ENCODE peak calls at places on chromosome X, in nine cellular contexts. One of them, this sample, is unnamed.

GRCh38 chrX:1502853-1503252 is 34.1 kb downstream of the P2RY8 start:
- DNase-seq in PC-3: no peak
- DNase-seq in MM.1S: no peak
- DNase-seq in mammary epithelial cell: no peak
- DNase-seq in neural progenitor cell: no peak
- DNase-seq in mesendoderm: no peak
- DNase-seq in keratinocyte: no peak
- DNase-seq in neuronal stem cell: no peak
- DNase-seq in DND-41: no peak
- DNase-seq in this sample: peak

GRCh38 chrX:151921866-151922265 is 9.2 kb downstream of the MAGEA4 start:
- DNase-seq in neuronal stem cell: no peak
- DNase-seq in keratinocyte: no peak
- DNase-seq in MM.1S: no peak
- DNase-seq in PC-3: no peak
- DNase-seq in neural progenitor cell: no peak
- DNase-seq in mammary epithelial cell: no peak
- DNase-seq in mesendoderm: no peak
- DNase-seq in DND-41: no peak
- DNase-seq in this sample: no peak

GRCh38 chrX:136691028-136691809 is 43.3 kb downstream of the CD40LG start:
- DNase-seq in mesendoderm: no peak
- DNase-seq in mammary epithelial cell: peak
- DNase-seq in neuronal stem cell: no peak
- DNase-seq in DND-41: no peak
- DNase-seq in MM.1S: peak
- DNase-seq in keratinocyte: no peak
- DNase-seq in neural progenitor cell: no peak
- DNase-seq in PC-3: peak
- DNase-seq in this sample: peak

GRCh38 chrX:13692771-13693231 is 3.9 kb downstream of the RAB9A start:
- DNase-seq in mesendoderm: no peak
- DNase-seq in DND-41: no peak
- DNase-seq in PC-3: no peak
- DNase-seq in neuronal stem cell: no peak
- DNase-seq in MM.1S: no peak
- DNase-seq in keratinocyte: no peak
- DNase-seq in mammary epithelial cell: no peak
- DNase-seq in neural progenitor cell: no peak
- DNase-seq in this sample: no peak

GRCh38 chrX:19593684-19594083 is 78.4 kb upstream of the MAP3K15 start:
- DNase-seq in neural progenitor cell: no peak
- DNase-seq in DND-41: peak
- DNase-seq in keratinocyte: no peak
- DNase-seq in neuronal stem cell: no peak
- DNase-seq in MM.1S: peak
- DNase-seq in mammary epithelial cell: no peak
- DNase-seq in PC-3: peak
- DNase-seq in mesendoderm: peak
- DNase-seq in this sample: peak

GRCh38 chrX:110992611-110993010 is 103.4 kb upstream of the PAK3 start:
- DNase-seq in keratinocyte: no peak
- DNase-seq in mammary epithelial cell: peak
- DNase-seq in mesendoderm: peak
- DNase-seq in DND-41: peak
- DNase-seq in neuronal stem cell: peak
- DNase-seq in MM.1S: peak
- DNase-seq in neural progenitor cell: peak
- DNase-seq in PC-3: peak
- DNase-seq in this sample: peak

GRCh38 chrX:151713859-151714258 is 2.0 kb upstream of the FATE1 start:
- DNase-seq in PC-3: peak
- DNase-seq in mesendoderm: peak
- DNase-seq in MM.1S: peak
- DNase-seq in neural progenitor cell: peak
- DNase-seq in neuronal stem cell: no peak
- DNase-seq in mammary epithelial cell: peak
- DNase-seq in DND-41: peak
- DNase-seq in keratinocyte: no peak
- DNase-seq in this sample: peak

GRCh38 chrX:130539721-130540321 is 138.0 kb downstream of the RBMX2 start:
- DNase-seq in DND-41: peak
- DNase-seq in MM.1S: peak
- DNase-seq in mammary epithelial cell: peak
- DNase-seq in neural progenitor cell: peak
- DNase-seq in keratinocyte: no peak
- DNase-seq in neuronal stem cell: peak
- DNase-seq in PC-3: peak
- DNase-seq in mesendoderm: peak
- DNase-seq in this sample: peak

GRCh38 chrX:46554942-46555341 is 9.7 kb upstream of the ZNF674 start:
- DNase-seq in PC-3: peak
- DNase-seq in keratinocyte: no peak
- DNase-seq in neuronal stem cell: no peak
- DNase-seq in mammary epithelial cell: no peak
- DNase-seq in MM.1S: peak
- DNase-seq in mesendoderm: no peak
- DNase-seq in neural progenitor cell: no peak
- DNase-seq in DND-41: no peak
- DNase-seq in this sample: peak

GRCh38 chrX:120001787-120002186 is 58.2 kb upstream of the NKAP start:
- DNase-seq in PC-3: no peak
- DNase-seq in keratinocyte: no peak
- DNase-seq in neuronal stem cell: no peak
- DNase-seq in MM.1S: no peak
- DNase-seq in DND-41: no peak
- DNase-seq in mammary epithelial cell: no peak
- DNase-seq in neural progenitor cell: no peak
- DNase-seq in mesendoderm: peak
- DNase-seq in this sample: no peak

GRCh38 chrX:113929004-113929403 is 654.9 kb upstream of the HTR2C start:
- DNase-seq in mesendoderm: peak
- DNase-seq in MM.1S: peak
- DNase-seq in PC-3: peak
- DNase-seq in mammary epithelial cell: peak
- DNase-seq in neuronal stem cell: peak
- DNase-seq in keratinocyte: peak
- DNase-seq in neural progenitor cell: peak
- DNase-seq in DND-41: peak
- DNase-seq in this sample: peak

GRCh38 chrX:42093756-42094155 is 170.4 kb upstream of the CASK start:
- DNase-seq in mesendoderm: no peak
- DNase-seq in mammary epithelial cell: no peak
- DNase-seq in DND-41: peak
- DNase-seq in MM.1S: no peak
- DNase-seq in neuronal stem cell: no peak
- DNase-seq in PC-3: no peak
- DNase-seq in keratinocyte: no peak
- DNase-seq in neural progenitor cell: no peak
- DNase-seq in this sample: no peak

GRCh38 chrX:48569958-48570357 is 4.3 kb upstream of the RBM3 start:
- DNase-seq in MM.1S: no peak
- DNase-seq in keratinocyte: no peak
- DNase-seq in PC-3: peak
- DNase-seq in mammary epithelial cell: peak
- DNase-seq in neural progenitor cell: no peak
- DNase-seq in neuronal stem cell: no peak
- DNase-seq in DND-41: no peak
- DNase-seq in mesendoderm: no peak
- DNase-seq in this sample: no peak

GRCh38 chrX:150525061-150525919 is 43.1 kb upstream of the MTM1 start:
- DNase-seq in neuronal stem cell: no peak
- DNase-seq in PC-3: no peak
- DNase-seq in neural progenitor cell: no peak
- DNase-seq in DND-41: no peak
- DNase-seq in mammary epithelial cell: no peak
- DNase-seq in mesendoderm: no peak
- DNase-seq in MM.1S: no peak
- DNase-seq in keratinocyte: no peak
- DNase-seq in this sample: no peak

GRCh38 chrX:22433292-22434070 is 160.8 kb downstream of the CBLL2 start:
- DNase-seq in neural progenitor cell: no peak
- DNase-seq in MM.1S: no peak
- DNase-seq in keratinocyte: no peak
- DNase-seq in mesendoderm: peak
- DNase-seq in mammary epithelial cell: no peak
- DNase-seq in PC-3: no peak
- DNase-seq in DND-41: no peak
- DNase-seq in neuronal stem cell: no peak
- DNase-seq in this sample: no peak

GRCh38 chrX:40009890-40010289 is 87.9 kb downstream of the BCOR start:
- DNase-seq in neural progenitor cell: peak
- DNase-seq in mammary epithelial cell: no peak
- DNase-seq in DND-41: no peak
- DNase-seq in keratinocyte: no peak
- DNase-seq in mesendoderm: no peak
- DNase-seq in MM.1S: no peak
- DNase-seq in PC-3: no peak
- DNase-seq in neuronal stem cell: no peak
- DNase-seq in this sample: no peak

GRCh38 chrX:46198858-46199257 is 346.4 kb downstream of the ZNF674 start:
- DNase-seq in MM.1S: no peak
- DNase-seq in mammary epithelial cell: no peak
- DNase-seq in DND-41: no peak
- DNase-seq in PC-3: peak
- DNase-seq in mesendoderm: no peak
- DNase-seq in keratinocyte: no peak
- DNase-seq in neural progenitor cell: no peak
- DNase-seq in neuronal stem cell: no peak
- DNase-seq in this sample: no peak

GRCh38 chrX:13360146-13360545 is 40.3 kb upstream of the ATXN3L start:
- DNase-seq in mammary epithelial cell: no peak
- DNase-seq in mesendoderm: no peak
- DNase-seq in neuronal stem cell: no peak
- DNase-seq in keratinocyte: no peak
- DNase-seq in MM.1S: peak
- DNase-seq in PC-3: no peak
- DNase-seq in DND-41: no peak
- DNase-seq in neural progenitor cell: no peak
- DNase-seq in this sample: no peak

DNA sequence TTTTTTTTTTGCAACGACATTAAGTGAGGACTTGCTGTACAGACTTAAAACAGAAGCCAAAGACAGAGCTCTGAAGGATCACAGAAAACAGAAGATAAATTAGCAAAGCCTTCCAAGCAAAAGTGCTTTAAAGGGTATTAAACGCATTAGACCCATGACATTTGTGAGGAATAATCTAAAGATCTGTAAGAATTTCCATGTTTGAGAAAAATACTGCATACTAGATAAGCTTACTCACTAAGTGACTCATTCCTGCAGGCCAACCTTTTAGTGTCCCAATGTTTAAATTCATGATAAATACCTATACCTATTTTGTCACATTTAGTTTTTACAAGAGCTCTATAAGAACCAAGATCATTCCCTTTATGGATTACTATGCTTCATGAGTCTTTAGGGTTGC is 27.3 kb downstream of the SMARCA1 start:
- DNase-seq in keratinocyte: no peak
- DNase-seq in mesendoderm: no peak
- DNase-seq in neural progenitor cell: no peak
- DNase-seq in MM.1S: no peak
- DNase-seq in PC-3: peak
- DNase-seq in neuronal stem cell: no peak
- DNase-seq in mammary epithelial cell: no peak
- DNase-seq in DND-41: no peak
- DNase-seq in this sample: no peak
- H3K4me2 ChIP-seq in keratinocyte: no peak
- H3K4me2 ChIP-seq in mesendoderm: no peak
- H3K4me2 ChIP-seq in neural progenitor cell: no peak
- H3K4me2 ChIP-seq in MM.1S: no peak
- H3K4me2 ChIP-seq in PC-3: peak
- H3K4me2 ChIP-seq in neuronal stem cell: no peak
- H3K4me2 ChIP-seq in mammary epithelial cell: no peak
- H3K4me2 ChIP-seq in DND-41: no peak
- H3K4me2 ChIP-seq in this sample: no peak

GRCh38 chrX:9188117-9188516 is 154.2 kb upstream of the FAM9B start:
- DNase-seq in neural progenitor cell: no peak
- DNase-seq in keratinocyte: no peak
- DNase-seq in neuronal stem cell: no peak
- DNase-seq in MM.1S: no peak
- DNase-seq in mammary epithelial cell: no peak
- DNase-seq in PC-3: no peak
- DNase-seq in DND-41: no peak
- DNase-seq in mesendoderm: no peak
- DNase-seq in this sample: no peak
- H3K27ac ChIP-seq in neural progenitor cell: no peak
- H3K27ac ChIP-seq in keratinocyte: no peak
- H3K27ac ChIP-seq in neuronal stem cell: no peak
- H3K27ac ChIP-seq in MM.1S: no peak
- H3K27ac ChIP-seq in mammary epithelial cell: no peak
- H3K27ac ChIP-seq in PC-3: no peak
- H3K27ac ChIP-seq in DND-41: no peak
- H3K27ac ChIP-seq in mesendoderm: no peak
- H3K27ac ChIP-seq in this sample: no peak

GRCh38 chrX:125203379-125203736 is 116.3 kb upstream of the TEX13C start:
- DNase-seq in DND-41: no peak
- DNase-seq in MM.1S: no peak
- DNase-seq in neural progenitor cell: peak
- DNase-seq in neuronal stem cell: no peak
- DNase-seq in keratinocyte: no peak
- DNase-seq in mammary epithelial cell: no peak
- DNase-seq in mesendoderm: peak
- DNase-seq in PC-3: no peak
- DNase-seq in this sample: no peak
- H3K4me3 ChIP-seq in DND-41: no peak
- H3K4me3 ChIP-seq in MM.1S: peak
- H3K4me3 ChIP-seq in neural progenitor cell: peak
- H3K4me3 ChIP-seq in neuronal stem cell: peak
- H3K4me3 ChIP-seq in keratinocyte: no peak
- H3K4me3 ChIP-seq in mammary epithelial cell: no peak
- H3K4me3 ChIP-seq in mesendoderm: no peak
- H3K4me3 ChIP-seq in PC-3: peak
- H3K4me3 ChIP-seq in this sample: no peak

GRCh38 chrX:264634-265455 is 16.3 kb upstream of the PLCXD1 start:
- DNase-seq in DND-41: no peak
- DNase-seq in keratinocyte: no peak
- DNase-seq in mesendoderm: no peak
- DNase-seq in PC-3: no peak
- DNase-seq in MM.1S: no peak
- DNase-seq in neuronal stem cell: no peak
- DNase-seq in neural progenitor cell: no peak
- DNase-seq in mammary epithelial cell: no peak
- DNase-seq in this sample: no peak

GRCh38 chrX:262391-262909 is 18.7 kb upstream of the PLCXD1 start:
- DNase-seq in neural progenitor cell: no peak
- DNase-seq in DND-41: no peak
- DNase-seq in MM.1S: no peak
- DNase-seq in keratinocyte: no peak
- DNase-seq in mesendoderm: no peak
- DNase-seq in PC-3: no peak
- DNase-seq in mammary epithelial cell: no peak
- DNase-seq in neuronal stem cell: no peak
- DNase-seq in this sample: no peak

GRCh38 chrX:261167-261857 is 19.9 kb upstream of the PLCXD1 start:
- DNase-seq in PC-3: peak
- DNase-seq in neuronal stem cell: no peak
- DNase-seq in mesendoderm: peak
- DNase-seq in MM.1S: no peak
- DNase-seq in DND-41: no peak
- DNase-seq in neural progenitor cell: no peak
- DNase-seq in keratinocyte: no peak
- DNase-seq in mammary epithelial cell: peak
- DNase-seq in this sample: no peak

GRCh38 chrX:259692-260355 is 21.4 kb upstream of the PLCXD1 start:
- DNase-seq in DND-41: no peak
- DNase-seq in neuronal stem cell: no peak
- DNase-seq in MM.1S: no peak
- DNase-seq in neural progenitor cell: peak
- DNase-seq in PC-3: no peak
- DNase-seq in keratinocyte: no peak
- DNase-seq in mesendoderm: no peak
- DNase-seq in mammary epithelial cell: no peak
- DNase-seq in this sample: no peak

GRCh38 chrX:261858-262390 is 19.3 kb upstream of the PLCXD1 start:
- DNase-seq in PC-3: no peak
- DNase-seq in mammary epithelial cell: no peak
- DNase-seq in DND-41: no peak
- DNase-seq in MM.1S: no peak
- DNase-seq in keratinocyte: no peak
- DNase-seq in neural progenitor cell: no peak
- DNase-seq in neuronal stem cell: no peak
- DNase-seq in mesendoderm: peak
- DNase-seq in this sample: no peak
- H3K4me2 ChIP-seq in PC-3: peak
- H3K4me2 ChIP-seq in mammary epithelial cell: no peak
- H3K4me2 ChIP-seq in DND-41: no peak
- H3K4me2 ChIP-seq in MM.1S: no peak
- H3K4me2 ChIP-seq in keratinocyte: peak
- H3K4me2 ChIP-seq in neural progenitor cell: no peak
- H3K4me2 ChIP-seq in neuronal stem cell: no peak
- H3K4me2 ChIP-seq in mesendoderm: no peak
- H3K4me2 ChIP-seq in this sample: no peak

This sample was measured in Karpas-422.